ENCODE peak calls at places on chromosomes 3 and 15, in six cellular contexts. Y, B, G, P, R and A are unnamed samples.

GRCh38 chr3:128282392-128283196 is 129.3 kb downstream of the EEFSEC start:
- DNase-seq in P (no peak), G (no peak), B (no peak), Y (no peak), R (no peak), A (no peak)

GRCh38 chr3:160546727-160547126 is 18.6 kb downstream of the KPNA4 start:
- DNase-seq in B (no peak), G (no peak), P (no peak), R (no peak), Y (no peak), A (no peak)

GRCh38 chr3:122691195-122691594 is 10.6 kb downstream of the PARP14 start:
- DNase-seq in R (no peak), B (no peak), G (no peak), P (no peak), Y (no peak), A (no peak)

GRCh38 chr3:129554356-129555120 is 11.6 kb downstream of the H1-8 start:
- DNase-seq in Y (no peak), G (no peak), R (no peak), B (no peak), P (no peak), A (no peak)

GRCh38 chr3:98645039-98645438 is 51.6 kb upstream of the CPOX start:
- DNase-seq in R (no peak), G (no peak), Y (no peak), B (no peak), P (no peak), A (no peak)

GRCh38 chr15:90520365-90520764 is 9.4 kb upstream of the CRTC3 start:
- DNase-seq in R (no peak), B (no peak), P (no peak), G (no peak), Y (no peak), A (no peak)

GRCh38 chr15:69609176-69609575 is 156.6 kb downstream of the RPLP1 start:
- DNase-seq in Y (no peak), P (no peak), B (no peak), R (no peak), G (no peak), A (no peak)

GRCh38 chr3:183253364-183253960 is 409 bp downstream of the B3GNT5 start:
- DNase-seq in P (peak), G (no peak), B (peak), Y (peak), R (peak), A (no peak)

GRCh38 chr15:64052925-64053491 is 6.7 kb upstream of the DAPK2 start:
- DNase-seq in R (no peak), P (no peak), G (no peak), Y (no peak), B (no peak), A (no peak)

GRCh38 chr3:9497821-9498565 is 55.6 kb downstream of the LHFPL4 start:
- DNase-seq in Y (no peak), B (no peak), R (no peak), P (no peak), G (no peak), A (no peak)

GRCh38 chr15:25673351-25673750 is 189.8 kb downstream of the ATP10A start:
- DNase-seq in R (no peak), G (no peak), B (no peak), P (no peak), Y (no peak), A (no peak)

GRCh38 chr3:143001034-143001368 is 369 bp upstream of the U2SURP start:
- DNase-seq in R (no peak), Y (no peak), P (no peak), G (no peak), B (no peak), A (peak)

GRCh38 chr15:70432924-70433500 is 330.3 kb downstream of the UACA start:
- DNase-seq in G (no peak), B (no peak), Y (no peak), P (no peak), R (no peak), A (no peak)

GRCh38 chr15:70494861-70495571 is 268.3 kb downstream of the UACA start:
- DNase-seq in P (no peak), B (no peak), Y (no peak), G (no peak), R (no peak), A (no peak)

GRCh38 chr3:127658234-127658633 is 14.5 kb upstream of the ABTB1 start:
- DNase-seq in R (no peak), G (no peak), B (no peak), P (no peak), Y (no peak), A (no peak)